ENCODE peak calls at places on chromosomes 7 and 10, in six cellular contexts. T is activated CD4-positive, alpha-beta T cell treated with anti-CD3 and anti-CD28 coated beads for 36 hours; C is K562; O is right cardiac atrium; U is Right ventricle myocardium superior; I is stimulated activated effector memory CD8-positive, alpha-beta T cell treated with anti-CD3 and anti-CD28 coated beads, Interleukin-12 subunit alpha, Interleukin-12 subunit beta, amount 100 ng/mL, for 72 hours. G is an unnamed sample.

GRCh38 chr7:90568213-90568612 is 27.9 kb upstream of the CDK14 start:
- ATAC-seq in T (no peak), C (no peak), O (no peak), U (no peak), I (no peak), G (no peak)

GRCh38 chr7:158811894-158812293 is 17.4 kb downstream of the ESYT2 start:
- ATAC-seq in T (peak; percentile 6), C (peak; percentile 37), O (peak; percentile 70), U (peak; percentile 50), I (no peak), G (peak; percentile 81)

GRCh38 chr7:23247602-23248335 is 1.2 kb downstream of the GPNMB start:
- ATAC-seq in T (peak; percentile 30), C (no peak), O (peak; percentile 84), U (peak; percentile 80), I (no peak), G (peak; percentile 51)

GRCh38 chr7:155953781-155954549 is 141.7 kb upstream of the SHH start:
- ATAC-seq in T (no peak), C (no peak), O (no peak), U (no peak), I (no peak), G (no peak)

GRCh38 chr10:70672993-70673928 is 955 bp downstream of the ADAMTS14 start:
- ATAC-seq in T (no peak), C (peak; percentile 66), O (peak; percentile 29), U (peak; percentile 75), I (no peak), G (peak; percentile 65)

GRCh38 chr7:121214652-121215051 is 114.1 kb upstream of the WNT16 start:
- ATAC-seq in T (no peak), C (no peak), O (no peak), U (no peak), I (no peak), G (no peak)

GRCh38 chr7:108294595-108294994 is 161.6 kb downstream of the NRCAM start:
- ATAC-seq in T (no peak), C (peak; percentile 56), O (peak; percentile 37), U (no peak), I (no peak), G (no peak)

GRCh38 chr10:46550076-46550790 is 6.2 kb downstream of the GPRIN2 start:
- ATAC-seq in T (no peak), C (peak; percentile 4), O (no peak), U (no peak), I (no peak), G (no peak)

GRCh38 chr10:124291009-124291671 is 127.6 kb downstream of the OAT start:
- ATAC-seq in T (no peak), C (no peak), O (peak; percentile 69), U (peak; percentile 81), I (no peak), G (peak; percentile 74)

GRCh38 chr7:81676813-81677212 is 93.0 kb downstream of the HGF start:
- ATAC-seq in T (no peak), C (no peak), O (peak; percentile 41), U (no peak), I (no peak), G (no peak)

GRCh38 chr7:2431260-2431867 is 28.0 kb downstream of the CHST12 start:
- ATAC-seq in T (peak; percentile 76), C (peak; percentile 82), O (peak; percentile 26), U (no peak), I (peak; percentile 77), G (no peak)

GRCh38 chr7:44224951-44225565 is 24.3 kb downstream of the YKT6 start:
- ATAC-seq in T (no peak), C (no peak), O (no peak), U (no peak), I (no peak), G (no peak)

GRCh38 chr10:26621889-26622681 is 75.4 kb upstream of the PDSS1 start:
- ATAC-seq in T (peak; percentile 71), C (peak; percentile 83), O (peak; percentile 64), U (peak; percentile 76), I (peak; percentile 71), G (peak; percentile 53)

GRCh38 chr10:97590082-97590747 is 694 bp downstream of the C10orf62 start:
- ATAC-seq in T (no peak), C (no peak), O (no peak), U (no peak), I (peak; percentile 93), G (no peak)

GRCh38 chr10:34585422-34586115 is 229.5 kb downstream of the PARD3 start:
- ATAC-seq in T (no peak), C (no peak), O (no peak), U (no peak), I (no peak), G (no peak)

GRCh38 chr7:159030490-159031134 is 114.1 kb downstream of the VIPR2 start:
- ATAC-seq in T (peak; percentile 36), C (peak; percentile 96), O (peak; percentile 74), U (peak; percentile 76), I (peak; percentile 29), G (peak; percentile 71)

GRCh38 chr7:12926236-12926635 is 238.8 kb downstream of the ARL4A start:
- ATAC-seq in T (no peak), C (no peak), O (no peak), U (no peak), I (no peak), G (no peak)

GRCh38 chr10:132360766-132361447 is 28.9 kb downstream of the LRRC27 start:
- ATAC-seq in T (peak; percentile 56), C (peak; percentile 96), O (peak; percentile 18), U (peak; percentile 45), I (peak; percentile 48), G (no peak)

GRCh38 chr7:113010377-113010776 is 76.2 kb downstream of the GPR85 start:
- ATAC-seq in T (no peak), C (no peak), O (no peak), U (no peak), I (no peak), G (no peak)

GRCh38 chr10:102119417-102120141 is 589 bp downstream of the LDB1 start:
- ATAC-seq in T (peak; percentile 9), C (peak; percentile 37), O (peak; percentile 24), U (peak; percentile 26), I (peak; percentile 25), G (peak; percentile 61)

GRCh38 chr10:110655286-110655685 is 11.2 kb downstream of the RBM20 start:
- ATAC-seq in T (no peak), C (no peak), O (no peak), U (no peak), I (no peak), G (no peak)

GRCh38 chr7:151249732-151250072 is 1.2 kb upstream of the SMARCD3 start:
- ATAC-seq in T (no peak), C (no peak), O (peak; percentile 55), U (peak; percentile 54), I (no peak), G (peak; percentile 20)

GRCh38 chr7:3307437-3307836 is 6.4 kb downstream of the SDK1 start:
- ATAC-seq in T (no peak), C (no peak), O (no peak), U (no peak), I (no peak), G (no peak)

GRCh38 chr7:107958764-107959526 is 44.0 kb downstream of the LAMB1 start:
- ATAC-seq in T (no peak), C (peak; percentile 21), O (peak; percentile 57), U (peak; percentile 54), I (no peak), G (peak; percentile 85)

GRCh38 chr7:85023066-85023687 is 163.7 kb downstream of the SEMA3D start:
- ATAC-seq in T (no peak), C (no peak), O (no peak), U (no peak), I (no peak), G (no peak)

GRCh38 chr7:132103718-132104117 is 472.6 kb downstream of the PLXNA4 start:
- ATAC-seq in T (no peak), C (no peak), O (no peak), U (no peak), I (no peak), G (no peak)

GRCh38 chr10:35409808-35410207 is 73.5 kb downstream of the CCNY start:
- ATAC-seq in T (no peak), C (no peak), O (no peak), U (no peak), I (no peak), G (no peak)

GRCh38 chr7:105127179-105127578 is 113.2 kb downstream of the KMT2E start:
- ATAC-seq in T (peak; percentile 59), C (no peak), O (no peak), U (peak; percentile 54), I (no peak), G (no peak)